ENCODE peak calls at places on chromosomes 3 and 15, in six cellular contexts. Z is Panc1, J is stomach, Q is HepG2, T is K562, N is HL-60. U is an unnamed sample.

GRCh38 chr3:68007621-68008226 is 353.3 kb upstream of the SUCLG2 start:
- DNase-seq in J (no peak), Q (no peak), Z (no peak), N (no peak), T (no peak), U (no peak)

GRCh38 chr3:127820221-127820870 is 2.0 kb downstream of the MGLL start:
- DNase-seq in J (no peak), T (no peak), N (peak), Z (no peak), Q (no peak), U (no peak)

GRCh38 chr3:99250821-99251355 is 349.4 kb upstream of the DCBLD2 start:
- DNase-seq in J (no peak), Z (no peak), N (no peak), Q (no peak), T (no peak), U (no peak)

GRCh38 chr15:65761210-65761926 is 30.7 kb downstream of the DENND4A start:
- DNase-seq in J (no peak), N (no peak), Q (no peak), Z (no peak), T (no peak), U (no peak)

GRCh38 chr3:127442551-127442950 is 148.0 kb downstream of the TPRA1 start:
- DNase-seq in Q (no peak), Z (no peak), J (peak), N (no peak), T (no peak), U (no peak)

GRCh38 chr3:74463515-74463914 is 150.9 kb downstream of the CNTN3 start:
- DNase-seq in N (no peak), Z (no peak), Q (no peak), T (no peak), J (no peak), U (no peak)

GRCh38 chr15:59039225-59039624 is 51.8 kb downstream of the RNF111 start:
- DNase-seq in Z (no peak), T (no peak), Q (no peak), J (no peak), N (no peak), U (no peak)

GRCh38 chr15:57327985-57328471 is 48.3 kb upstream of the CGNL1 start:
- DNase-seq in J (no peak), T (peak), Z (no peak), N (no peak), Q (no peak), U (no peak)

GRCh38 chr3:42803800-42804112 is 534 bp downstream of the HIGD1A start:
- DNase-seq in T (peak), Z (no peak), J (peak), Q (peak), N (peak), U (no peak)

GRCh38 chr3:152834354-152835310 is at the start of gene P2RY1:
- DNase-seq in Q (no peak), N (peak), T (peak), Z (no peak), J (peak), U (peak)

GRCh38 chr15:39202641-39203040 is 378.2 kb upstream of the THBS1 start:
- DNase-seq in Q (peak), N (no peak), Z (no peak), J (no peak), T (no peak), U (no peak)

GRCh38 chr3:16467368-16467767 is 46.1 kb downstream of the RFTN1 start:
- DNase-seq in N (no peak), J (no peak), Z (no peak), T (no peak), Q (no peak), U (no peak)

GRCh38 chr15:83287541-83288027 is 3.1 kb upstream of the BNC1 start:
- DNase-seq in Z (no peak), N (no peak), J (no peak), T (no peak), Q (no peak), U (no peak)

GRCh38 chr3:113819866-113820265 is 18.7 kb upstream of the GRAMD1C start:
- DNase-seq in Q (no peak), T (no peak), N (no peak), J (no peak), Z (no peak), U (no peak)

GRCh38 chr3:113829576-113830354 is 8.8 kb upstream of the GRAMD1C start:
- DNase-seq in J (no peak), Q (no peak), T (no peak), Z (no peak), N (no peak), U (no peak)

GRCh38 chr3:113828605-113829004 is 10.0 kb upstream of the GRAMD1C start:
- DNase-seq in J (no peak), T (no peak), Q (no peak), N (no peak), Z (no peak), U (no peak)

GRCh38 chr3:113825090-113825489 is 13.5 kb upstream of the GRAMD1C start:
- DNase-seq in Q (no peak), N (no peak), Z (no peak), J (no peak), T (peak), U (no peak)
- TF ChIP-seq CTCF in Q (peak), N (no peak), Z (no peak), J (no peak), T (no peak), U (no peak)

GRCh38 chr15:73716417-73716816 is 32.2 kb downstream of the CD276 start:
- DNase-seq in J (peak), Q (no peak), T (no peak), Z (no peak), N (no peak), U (peak)

GRCh38 chr15:73715417-73715816 is 31.2 kb downstream of the CD276 start:
- DNase-seq in J (no peak), Z (no peak), Q (no peak), N (no peak), T (no peak), U (no peak)

GRCh38 chr15:73712107-73712506 is 27.9 kb downstream of the CD276 start:
- DNase-seq in Z (no peak), Q (no peak), J (no peak), N (no peak), T (peak), U (no peak)

GRCh38 chr15:73717206-73717605 is 33.0 kb downstream of the CD276 start:
- DNase-seq in N (no peak), Q (no peak), T (no peak), Z (no peak), J (no peak), U (no peak)

DNA sequence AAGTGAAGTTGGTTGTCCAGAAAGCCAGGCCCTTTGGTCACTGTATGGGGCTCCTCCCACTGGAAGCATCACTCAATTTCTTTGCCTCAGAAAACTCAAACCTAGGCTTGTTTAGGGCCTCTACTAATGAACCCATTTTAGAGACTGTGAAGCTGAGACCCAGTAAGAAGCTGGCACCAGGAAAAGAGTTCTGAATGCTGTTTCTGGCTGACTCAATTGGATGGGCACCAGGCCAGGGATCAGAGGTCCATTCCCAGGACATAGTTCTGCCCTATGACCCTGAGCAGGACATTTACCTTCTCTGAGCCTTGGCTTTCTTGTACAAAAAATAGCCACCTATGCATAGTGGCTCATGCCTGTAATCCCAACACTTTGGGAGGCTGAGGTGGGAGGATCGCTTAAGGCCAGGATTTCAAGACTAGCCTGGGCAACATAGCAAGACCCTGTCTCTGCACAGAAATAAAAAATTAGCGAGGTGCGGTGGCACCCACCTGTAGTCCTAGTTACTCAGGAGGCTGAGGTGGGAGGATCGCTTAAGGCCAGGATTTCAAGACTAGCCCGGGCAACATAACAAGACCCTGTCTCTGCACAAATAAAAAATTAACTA is 30.6 kb downstream of the CD276 start:
- DNase-seq in N (no peak), Q (no peak), J (no peak), T (no peak), Z (no peak), U (no peak)
- TF ChIP-seq POLR2AphosphoS5 in N (no peak), Q (no peak), J (no peak), T (no peak), Z (no peak), U (no peak)

GRCh38 chr3:140850210-140850955 is 91.3 kb upstream of the SLC25A36 start:
- DNase-seq in N (no peak), T (no peak), Z (no peak), J (no peak), Q (no peak), U (no peak)

GRCh38 chr3:140843656-140844055 is 98.0 kb upstream of the SLC25A36 start:
- DNase-seq in J (no peak), Z (no peak), N (no peak), Q (no peak), T (no peak), U (no peak)

GRCh38 chr3:140844072-140844471 is 97.6 kb upstream of the SLC25A36 start:
- DNase-seq in Z (no peak), N (no peak), T (no peak), Q (no peak), J (no peak), U (no peak)

GRCh38 chr3:140845878-140846277 is 95.8 kb upstream of the SLC25A36 start:
- DNase-seq in T (no peak), J (no peak), Z (no peak), Q (no peak), N (no peak), U (no peak)

DNA sequence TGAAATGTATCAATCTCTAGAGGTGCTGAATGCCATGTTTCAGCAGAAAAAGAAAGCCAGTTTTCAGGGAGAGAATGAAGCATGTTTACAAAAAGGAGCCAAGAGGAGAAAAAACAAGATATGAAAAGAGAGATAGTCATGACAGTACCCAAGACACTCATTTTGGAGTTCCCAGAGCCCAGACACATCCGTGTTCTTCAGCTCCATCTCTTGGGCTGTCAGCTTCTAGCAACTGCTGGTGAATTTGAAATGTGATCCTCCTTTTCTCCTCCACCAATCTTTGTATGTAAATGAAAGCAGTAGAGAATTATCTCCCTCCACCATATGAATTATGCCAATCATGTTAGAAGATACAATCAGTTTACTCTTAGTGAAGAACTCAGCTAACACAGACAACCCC is 93.0 kb upstream of the SLC25A36 start:
- DNase-seq in J (no peak), Q (no peak), Z (no peak), N (no peak), T (no peak), U (no peak)
- TF ChIP-seq CTCF in J (no peak), Q (no peak), Z (no peak), N (no peak), T (no peak), U (no peak)

GRCh38 chr3:14429689-14430452 is 27.5 kb downstream of the SLC6A6 start:
- DNase-seq in T (peak), Z (no peak), N (no peak), J (no peak), Q (no peak), U (no peak)
- TF ChIP-seq POLR2AphosphoS5 in T (no peak), Z (no peak), N (no peak), J (no peak), Q (no peak), U (no peak)

GRCh38 chr3:411183-411681 is 214.7 kb downstream of the CHL1 start:
- DNase-seq in J (no peak), T (no peak), Z (no peak), N (no peak), Q (no peak), U (no peak)

GRCh38 chr3:409011-409410 is 212.4 kb downstream of the CHL1 start:
- DNase-seq in Z (no peak), T (no peak), Q (no peak), N (no peak), J (no peak), U (no peak)

GRCh38 chr3:414063-414462 is 217.5 kb downstream of the CHL1 start:
- DNase-seq in J (no peak), N (no peak), Q (no peak), Z (no peak), T (peak), U (no peak)
- TF ChIP-seq CTCF in J (no peak), N (no peak), Q (no peak), Z (no peak), T (peak), U (peak)

DNA sequence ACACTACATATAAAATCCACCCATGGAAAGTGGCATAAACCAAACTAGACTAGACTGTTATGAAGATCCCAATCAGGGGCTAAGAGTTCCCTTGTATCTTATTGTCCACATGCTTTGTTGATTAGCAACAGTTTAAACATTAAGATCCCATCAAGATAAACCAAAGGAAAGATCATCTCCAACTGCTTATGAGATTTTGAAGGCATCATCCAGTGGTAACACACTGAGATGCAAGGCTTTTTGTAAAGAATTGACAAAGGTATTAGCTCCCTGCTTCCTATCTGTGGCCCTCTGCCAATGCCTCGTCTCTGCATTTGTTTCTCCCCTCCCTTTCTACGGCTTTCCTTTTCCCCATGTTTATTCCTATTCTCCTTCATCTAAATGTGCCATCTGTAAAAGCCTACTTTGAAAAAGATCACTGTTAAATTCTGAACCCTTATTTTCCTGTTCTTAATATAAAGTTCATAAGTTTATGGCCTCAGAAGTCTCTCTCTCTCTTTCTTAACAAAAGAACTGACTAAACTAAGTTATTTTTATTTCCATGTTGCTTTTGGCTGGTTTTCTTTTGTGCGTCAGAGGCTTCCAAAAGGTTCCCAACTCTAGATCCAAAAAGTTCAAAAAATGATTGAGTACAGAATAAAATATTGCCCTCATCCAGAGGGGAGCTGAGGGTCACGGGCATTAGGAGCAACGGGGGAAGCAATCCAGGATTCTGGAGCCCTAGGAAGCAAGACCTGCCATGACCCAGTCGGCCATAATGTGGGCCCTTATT is 5.5 kb downstream of the PLD1 start:
- DNase-seq in J (no peak), N (no peak), Z (no peak), T (peak), Q (no peak), U (no peak)
- TF ChIP-seq POLR2AphosphoS5 in J (no peak), N (no peak), Z (no peak), T (no peak), Q (no peak), U (no peak)

DNA sequence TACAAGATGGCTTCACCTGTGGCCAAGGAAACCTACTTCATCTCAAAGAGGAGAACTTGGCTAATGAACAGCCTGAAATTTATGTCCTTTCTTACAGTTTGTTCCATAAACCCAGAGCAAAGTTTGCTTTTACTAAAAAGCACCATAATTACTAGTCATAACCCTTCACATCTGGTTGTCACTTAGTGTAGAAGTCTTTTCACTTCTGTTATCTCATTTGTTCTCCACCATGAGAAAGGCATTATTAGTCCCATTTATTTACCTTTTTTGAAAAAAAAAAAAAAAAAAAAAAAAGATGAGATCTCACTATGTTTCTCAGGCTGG is 76.2 kb upstream of the RNU6-1 start:
- DNase-seq in J (no peak), T (no peak), Z (no peak), Q (no peak), N (no peak), U (no peak)
- TF ChIP-seq CTCF in J (no peak), T (no peak), Z (no peak), Q (no peak), N (no peak), U (no peak)

U was measured in prostate gland.